ENCODE peak calls at places on chromosomes 3 and 15, in seven cellular contexts. One of them, this sample, is unnamed.

GRCh38 chr3:46667061-46667621 is 26.3 kb downstream of the ALS2CL start:
- DNase-seq in heart left ventricle: peak; percentile 60
- DNase-seq in lung: no peak
- DNase-seq in CD8-positive, alpha-beta T cell: no peak
- DNase-seq in HFFc6: no peak
- DNase-seq in BE2C: peak; percentile 2
- DNase-seq in thoracic aorta: no peak
- DNase-seq in this sample: no peak

GRCh38 chr3:46025139-46025538 is 2.1 kb downstream of the XCR1 start:
- DNase-seq in heart left ventricle: no peak
- DNase-seq in lung: no peak
- DNase-seq in CD8-positive, alpha-beta T cell: no peak
- DNase-seq in HFFc6: no peak
- DNase-seq in BE2C: no peak
- DNase-seq in thoracic aorta: no peak
- DNase-seq in this sample: no peak

GRCh38 chr15:68775671-68776476 is 44.8 kb downstream of the ANP32A start:
- DNase-seq in heart left ventricle: peak; percentile 87
- DNase-seq in lung: no peak
- DNase-seq in CD8-positive, alpha-beta T cell: no peak
- DNase-seq in HFFc6: no peak
- DNase-seq in BE2C: peak; percentile 37
- DNase-seq in thoracic aorta: peak; percentile 60
- DNase-seq in this sample: no peak

GRCh38 chr3:174270841-174271240 is 588.3 kb upstream of the NAALADL2 start:
- DNase-seq in heart left ventricle: no peak
- DNase-seq in lung: no peak
- DNase-seq in CD8-positive, alpha-beta T cell: no peak
- DNase-seq in HFFc6: peak; percentile 81
- DNase-seq in BE2C: no peak
- DNase-seq in thoracic aorta: no peak
- DNase-seq in this sample: no peak

GRCh38 chr3:32105291-32106131 is 909 bp upstream of the GPD1L start:
- DNase-seq in heart left ventricle: no peak
- DNase-seq in lung: no peak
- DNase-seq in CD8-positive, alpha-beta T cell: no peak
- DNase-seq in HFFc6: no peak
- DNase-seq in BE2C: no peak
- DNase-seq in thoracic aorta: no peak
- DNase-seq in this sample: no peak

GRCh38 chr15:70096975-70097336 is 761 bp downstream of the TLE3 start:
- DNase-seq in heart left ventricle: no peak
- DNase-seq in lung: no peak
- DNase-seq in CD8-positive, alpha-beta T cell: no peak
- DNase-seq in HFFc6: no peak
- DNase-seq in BE2C: no peak
- DNase-seq in thoracic aorta: no peak
- DNase-seq in this sample: peak; percentile 59

GRCh38 chr3:142898346-142899213 is 9.7 kb upstream of the PCOLCE2 start:
- DNase-seq in heart left ventricle: no peak
- DNase-seq in lung: no peak
- DNase-seq in CD8-positive, alpha-beta T cell: no peak
- DNase-seq in HFFc6: no peak
- DNase-seq in BE2C: no peak
- DNase-seq in thoracic aorta: no peak
- DNase-seq in this sample: no peak

GRCh38 chr15:38414351-38414750 is 39.6 kb upstream of the FAM98B start:
- DNase-seq in heart left ventricle: peak; percentile 56
- DNase-seq in lung: no peak
- DNase-seq in CD8-positive, alpha-beta T cell: no peak
- DNase-seq in HFFc6: peak; percentile 71
- DNase-seq in BE2C: peak; percentile 32
- DNase-seq in thoracic aorta: peak; percentile 7
- DNase-seq in this sample: peak; percentile 52

GRCh38 chr15:38398134-38398533 is 55.8 kb upstream of the FAM98B start:
- DNase-seq in heart left ventricle: no peak
- DNase-seq in lung: no peak
- DNase-seq in CD8-positive, alpha-beta T cell: no peak
- DNase-seq in HFFc6: peak; percentile 98
- DNase-seq in BE2C: no peak
- DNase-seq in thoracic aorta: peak; percentile 31
- DNase-seq in this sample: no peak

GRCh38 chr3:138686771-138687221 is 78.2 kb downstream of the FAIM start:
- DNase-seq in heart left ventricle: no peak
- DNase-seq in lung: no peak
- DNase-seq in CD8-positive, alpha-beta T cell: no peak
- DNase-seq in HFFc6: peak; percentile 78
- DNase-seq in BE2C: no peak
- DNase-seq in thoracic aorta: no peak
- DNase-seq in this sample: no peak

GRCh38 chr15:71103102-71103676 is 12.1 kb upstream of the THSD4 start:
- DNase-seq in heart left ventricle: no peak
- DNase-seq in lung: no peak
- DNase-seq in CD8-positive, alpha-beta T cell: no peak
- DNase-seq in HFFc6: peak; percentile 58
- DNase-seq in BE2C: peak; percentile 49
- DNase-seq in thoracic aorta: no peak
- DNase-seq in this sample: no peak

GRCh38 chr15:62521396-62521795 is 356.3 kb upstream of the C2CD4B start:
- DNase-seq in heart left ventricle: no peak
- DNase-seq in lung: no peak
- DNase-seq in CD8-positive, alpha-beta T cell: no peak
- DNase-seq in HFFc6: no peak
- DNase-seq in BE2C: no peak
- DNase-seq in thoracic aorta: no peak
- DNase-seq in this sample: no peak

GRCh38 chr15:66560856-66561525 is 4.8 kb downstream of the LCTL start:
- DNase-seq in heart left ventricle: no peak
- DNase-seq in lung: no peak
- DNase-seq in CD8-positive, alpha-beta T cell: no peak
- DNase-seq in HFFc6: no peak
- DNase-seq in BE2C: no peak
- DNase-seq in thoracic aorta: no peak
- DNase-seq in this sample: no peak

GRCh38 chr15:53549697-53550315 is 209.7 kb downstream of the WDR72 start:
- DNase-seq in heart left ventricle: no peak
- DNase-seq in lung: no peak
- DNase-seq in CD8-positive, alpha-beta T cell: no peak
- DNase-seq in HFFc6: no peak
- DNase-seq in BE2C: no peak
- DNase-seq in thoracic aorta: no peak
- DNase-seq in this sample: no peak

GRCh38 chr15:97691799-97692198 is 268.7 kb upstream of the ARRDC4 start:
- DNase-seq in heart left ventricle: no peak
- DNase-seq in lung: no peak
- DNase-seq in CD8-positive, alpha-beta T cell: no peak
- DNase-seq in HFFc6: no peak
- DNase-seq in BE2C: no peak
- DNase-seq in thoracic aorta: no peak
- DNase-seq in this sample: no peak

GRCh38 chr3:23763040-23763477 is 42.7 kb upstream of the UBE2E1 start:
- DNase-seq in heart left ventricle: no peak
- DNase-seq in lung: no peak
- DNase-seq in CD8-positive, alpha-beta T cell: no peak
- DNase-seq in HFFc6: no peak
- DNase-seq in BE2C: no peak
- DNase-seq in thoracic aorta: no peak
- DNase-seq in this sample: peak; percentile 47

GRCh38 chr3:132660056-132660744 is at the start of gene UBA5:
- DNase-seq in heart left ventricle: peak; percentile 86
- DNase-seq in lung: peak; percentile 75
- DNase-seq in CD8-positive, alpha-beta T cell: peak; percentile 72
- DNase-seq in HFFc6: peak; percentile 58
- DNase-seq in BE2C: peak; percentile 73
- DNase-seq in thoracic aorta: no peak
- DNase-seq in this sample: peak; percentile 70

GRCh38 chr3:113211370-113212154 is at the start of gene BOC:
- DNase-seq in heart left ventricle: no peak
- DNase-seq in lung: no peak
- DNase-seq in CD8-positive, alpha-beta T cell: no peak
- DNase-seq in HFFc6: peak; percentile 48
- DNase-seq in BE2C: peak; percentile 17
- DNase-seq in thoracic aorta: no peak
- DNase-seq in this sample: peak; percentile 51
- TF ChIP-seq CTCF in heart left ventricle: no peak
- TF ChIP-seq CTCF in lung: no peak
- TF ChIP-seq CTCF in CD8-positive, alpha-beta T cell: no peak
- TF ChIP-seq CTCF in HFFc6: no peak
- TF ChIP-seq CTCF in BE2C: no peak
- TF ChIP-seq CTCF in thoracic aorta: no peak
- TF ChIP-seq CTCF in this sample: no peak

DNA sequence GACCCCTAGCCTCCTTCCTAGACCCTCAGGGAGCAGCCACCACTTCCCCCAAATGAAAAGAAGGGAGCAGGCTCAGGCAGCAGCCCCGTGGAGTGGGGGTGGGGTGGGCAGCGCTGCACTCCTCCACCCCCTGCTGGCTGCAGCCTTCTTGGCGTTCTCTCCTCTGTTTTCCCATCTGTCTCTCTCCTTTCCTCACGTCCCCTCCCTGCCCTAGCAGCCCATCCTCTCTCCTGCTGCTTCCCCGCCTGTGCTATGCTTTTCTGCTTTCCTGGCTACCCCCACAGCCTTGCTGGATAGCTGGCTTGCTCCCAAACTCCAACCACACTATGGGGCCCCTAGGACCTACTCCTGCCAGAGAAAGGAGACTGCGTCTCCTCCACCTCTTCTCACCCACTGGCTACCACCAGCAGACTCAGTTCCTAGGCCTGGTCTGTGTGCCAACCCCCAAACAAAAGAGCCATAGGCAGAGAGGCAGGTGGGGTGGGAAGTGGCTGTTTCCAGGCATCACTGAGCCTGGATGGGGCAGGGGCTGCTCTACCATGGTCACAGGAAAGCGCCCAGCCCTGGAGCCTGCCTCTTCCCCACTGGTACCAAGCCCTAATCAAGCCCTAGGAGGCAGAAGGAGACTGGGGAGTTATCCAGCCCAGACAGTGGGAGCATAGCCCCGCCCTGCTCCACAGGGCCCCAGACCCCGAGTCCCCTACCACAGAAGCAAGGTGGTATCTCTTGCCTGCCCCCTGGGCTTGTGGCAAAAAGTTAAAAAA is 3.4 kb upstream of the DISP2 start:
- DNase-seq in heart left ventricle: peak; percentile 49
- DNase-seq in lung: no peak
- DNase-seq in CD8-positive, alpha-beta T cell: no peak
- DNase-seq in HFFc6: no peak
- DNase-seq in BE2C: peak; percentile 79
- DNase-seq in thoracic aorta: no peak
- DNase-seq in this sample: peak; percentile 81
- TF ChIP-seq CTCF in heart left ventricle: peak; percentile 26
- TF ChIP-seq CTCF in lung: no peak
- TF ChIP-seq CTCF in CD8-positive, alpha-beta T cell: no peak
- TF ChIP-seq CTCF in HFFc6: peak; percentile 71
- TF ChIP-seq CTCF in BE2C: peak; percentile 71
- TF ChIP-seq CTCF in thoracic aorta: peak; percentile 36
- TF ChIP-seq CTCF in this sample: peak; percentile 49

GRCh38 chr3:63050548-63050947 is 175.3 kb upstream of the CADPS start:
- DNase-seq in heart left ventricle: no peak
- DNase-seq in lung: no peak
- DNase-seq in CD8-positive, alpha-beta T cell: no peak
- DNase-seq in HFFc6: no peak
- DNase-seq in BE2C: no peak
- DNase-seq in thoracic aorta: no peak
- DNase-seq in this sample: no peak
- TF ChIP-seq CTCF in heart left ventricle: no peak
- TF ChIP-seq CTCF in lung: no peak
- TF ChIP-seq CTCF in CD8-positive, alpha-beta T cell: no peak
- TF ChIP-seq CTCF in HFFc6: no peak
- TF ChIP-seq CTCF in BE2C: no peak
- TF ChIP-seq CTCF in thoracic aorta: no peak
- TF ChIP-seq CTCF in this sample: no peak

GRCh38 chr3:50982540-50983325 is 308.0 kb downstream of the DOCK3 start:
- DNase-seq in heart left ventricle: no peak
- DNase-seq in lung: no peak
- DNase-seq in CD8-positive, alpha-beta T cell: no peak
- DNase-seq in HFFc6: no peak
- DNase-seq in BE2C: no peak
- DNase-seq in thoracic aorta: no peak
- DNase-seq in this sample: no peak

GRCh38 chr3:50983887-50984286 is 309.2 kb downstream of the DOCK3 start:
- DNase-seq in heart left ventricle: no peak
- DNase-seq in lung: no peak
- DNase-seq in CD8-positive, alpha-beta T cell: no peak
- DNase-seq in HFFc6: no peak
- DNase-seq in BE2C: no peak
- DNase-seq in thoracic aorta: no peak
- DNase-seq in this sample: no peak

DNA sequence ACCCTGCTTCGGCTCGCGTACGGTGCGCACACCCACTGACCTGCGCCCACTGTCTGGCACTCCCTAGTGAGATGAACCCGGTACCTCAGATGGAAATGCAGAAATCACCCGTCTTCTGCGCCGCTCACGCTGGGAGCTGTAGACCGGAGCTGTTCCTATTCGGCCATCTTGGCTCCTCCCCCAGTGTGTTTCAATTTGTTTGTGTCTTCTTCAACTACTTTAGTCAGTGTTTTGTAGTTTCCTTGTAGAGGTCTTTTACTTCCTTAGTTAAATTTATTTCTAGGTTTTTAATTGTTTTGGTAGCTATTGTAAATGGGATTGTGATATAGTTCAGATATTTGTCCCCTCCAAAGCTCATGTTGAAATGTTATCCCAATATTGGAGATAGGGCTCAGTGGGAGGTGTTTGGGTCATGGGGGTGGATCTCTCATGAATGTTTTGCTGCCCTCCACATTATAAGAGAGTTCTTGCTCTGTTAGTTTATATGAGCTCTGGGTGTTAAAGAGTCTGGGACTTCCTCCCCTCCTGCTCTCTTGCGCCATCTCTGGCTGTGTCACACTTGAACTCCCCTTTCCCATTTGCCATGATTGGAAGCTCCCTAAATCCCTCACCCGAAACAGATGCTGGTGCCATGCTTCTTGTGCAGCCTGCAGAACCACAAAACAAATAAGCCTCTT is 304.4 kb downstream of the DOCK3 start:
- DNase-seq in heart left ventricle: no peak
- DNase-seq in lung: no peak
- DNase-seq in CD8-positive, alpha-beta T cell: no peak
- DNase-seq in HFFc6: no peak
- DNase-seq in BE2C: no peak
- DNase-seq in thoracic aorta: no peak
- DNase-seq in this sample: no peak
- TF ChIP-seq CTCF in heart left ventricle: no peak
- TF ChIP-seq CTCF in lung: no peak
- TF ChIP-seq CTCF in CD8-positive, alpha-beta T cell: no peak
- TF ChIP-seq CTCF in HFFc6: no peak
- TF ChIP-seq CTCF in BE2C: peak; percentile 27
- TF ChIP-seq CTCF in thoracic aorta: no peak
- TF ChIP-seq CTCF in this sample: no peak

DNA sequence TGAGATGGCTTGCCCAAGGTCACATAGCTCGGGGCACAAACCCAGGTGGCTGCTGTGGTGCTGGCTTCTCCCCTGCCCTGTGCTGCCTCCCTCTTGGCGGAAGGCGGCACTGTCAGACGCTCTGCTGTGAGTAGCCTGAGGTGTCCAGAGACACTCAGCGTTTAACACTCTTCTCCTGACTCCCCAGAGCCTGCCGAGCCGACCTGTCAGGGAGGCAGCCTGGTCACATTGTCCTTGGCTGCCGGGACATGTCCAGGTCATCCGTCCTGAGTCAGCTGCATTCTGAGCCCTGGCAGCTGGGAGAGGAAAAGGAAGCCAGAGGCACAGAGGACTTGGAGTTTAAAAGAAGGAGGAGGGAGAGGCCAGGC is 4.7 kb downstream of the LMAN1L start:
- DNase-seq in heart left ventricle: no peak
- DNase-seq in lung: no peak
- DNase-seq in CD8-positive, alpha-beta T cell: no peak
- DNase-seq in HFFc6: peak; percentile 66
- DNase-seq in BE2C: peak; percentile 54
- DNase-seq in thoracic aorta: no peak
- DNase-seq in this sample: peak; percentile 41
- TF ChIP-seq CTCF in heart left ventricle: peak; percentile 31
- TF ChIP-seq CTCF in lung: no peak
- TF ChIP-seq CTCF in CD8-positive, alpha-beta T cell: no peak
- TF ChIP-seq CTCF in HFFc6: peak; percentile 55
- TF ChIP-seq CTCF in BE2C: peak; percentile 33
- TF ChIP-seq CTCF in thoracic aorta: no peak
- TF ChIP-seq CTCF in this sample: no peak